ENCODE peak calls at places on chromosomes 7 and 10, in ten cellular contexts. H is ascending aorta, K is neural progenitor cell, T is K562, F is uterus, O is cardiac muscle cell, N is Karpas-422, C is gastrocnemius medialis, S is aorta, V is hepatocyte. Y is an unnamed sample.

GRCh38 chr10:16987129-16987670 is 142.4 kb downstream of the CUBN start:
- DNase-seq in H (no peak), K (no peak), T (no peak), F (no peak), O (peak; percentile 79), N (no peak), C (no peak), S (no peak), V (no peak), Y (no peak)

GRCh38 chr7:146175716-146176115 is 59.1 kb downstream of the CNTNAP2 start:
- DNase-seq in H (no peak), K (no peak), T (no peak), F (no peak), O (peak; percentile 23), N (no peak), C (no peak), S (no peak), V (no peak), Y (no peak)

GRCh38 chr10:88437411-88437810 is 145.7 kb downstream of the RNLS start:
- DNase-seq in H (no peak), K (no peak), T (no peak), F (no peak), O (peak; percentile 40), N (no peak), C (no peak), S (no peak), V (no peak), Y (no peak)

GRCh38 chr10:83012866-83013265 is 1126.4 kb upstream of the GHITM start:
- DNase-seq in H (no peak), K (no peak), T (no peak), F (no peak), O (peak; percentile 4), N (no peak), C (no peak), S (no peak), V (peak; percentile 43), Y (no peak)

GRCh38 chr7:22732556-22733126 is 5.6 kb downstream of the IL6 start:
- DNase-seq in H (no peak), K (no peak), T (no peak), F (no peak), O (peak; percentile 52), N (no peak), C (no peak), S (no peak), V (no peak), Y (no peak)

GRCh38 chr7:36238138-36238537 is 85.1 kb downstream of the EEPD1 start:
- DNase-seq in H (no peak), K (no peak), T (no peak), F (no peak), O (no peak), N (no peak), C (no peak), S (no peak), V (no peak), Y (no peak)

GRCh38 chr10:29712108-29712507 is 77.3 kb upstream of the SVIL start:
- DNase-seq in H (no peak), K (peak; percentile 36), T (no peak), F (no peak), O (no peak), N (peak; percentile 71), C (peak; percentile 53), S (no peak), V (no peak), Y (no peak)

GRCh38 chr7:17598846-17599245 is 300.4 kb downstream of the AHR start:
- DNase-seq in H (no peak), K (no peak), T (no peak), F (no peak), O (no peak), N (no peak), C (no peak), S (no peak), V (no peak), Y (no peak)

GRCh38 chr7:92836489-92837213 is at the start of gene CDK6:
- DNase-seq in H (no peak), K (peak; percentile 72), T (peak; percentile 91), F (peak; percentile 41), O (peak; percentile 70), N (peak; percentile 82), C (no peak), S (peak; percentile 85), V (peak; percentile 85), Y (peak; percentile 74)

GRCh38 chr7:155809947-155810606 is 2.2 kb downstream of the SHH start:
- DNase-seq in H (no peak), K (peak; percentile 50), T (no peak), F (no peak), O (no peak), N (no peak), C (no peak), S (no peak), V (no peak), Y (peak; percentile 46)

GRCh38 chr10:79416578-79417255 is 28.7 kb downstream of the ZCCHC24 start:
- DNase-seq in H (no peak), K (no peak), T (no peak), F (no peak), O (no peak), N (no peak), C (no peak), S (peak; percentile 32), V (no peak), Y (peak; percentile 24)

GRCh38 chr7:132437730-132438129 is 138.5 kb downstream of the PLXNA4 start:
- DNase-seq in H (no peak), K (no peak), T (no peak), F (no peak), O (no peak), N (no peak), C (no peak), S (no peak), V (no peak), Y (no peak)

GRCh38 chr10:17138450-17139062 is 8.9 kb upstream of the CUBN start:
- DNase-seq in H (no peak), K (no peak), T (no peak), F (no peak), O (no peak), N (no peak), C (no peak), S (no peak), V (no peak), Y (no peak)

GRCh38 chr7:92602352-92603088 is 12.3 kb upstream of the FAM133B start:
- DNase-seq in H (no peak), K (no peak), T (no peak), F (no peak), O (peak; percentile 58), N (no peak), C (no peak), S (no peak), V (no peak), Y (no peak)

GRCh38 chr10:111273635-111274034 is 196.8 kb downstream of the ADRA2A start:
- DNase-seq in H (no peak), K (no peak), T (no peak), F (no peak), O (no peak), N (no peak), C (no peak), S (no peak), V (no peak), Y (no peak)
- H3K27ac ChIP-seq in H (no peak overlapping the region), K (no peak overlapping the region), T (no peak overlapping the region), F (no peak overlapping the region), O (no peak overlapping the region), N (no peak overlapping the region), C (no peak overlapping the region), S (no peak overlapping the region), V (no peak overlapping the region), Y (no peak overlapping the region)

GRCh38 chr7:79452032-79452494 is 1.4 kb downstream of the MAGI2 start:
- DNase-seq in H (peak; percentile 64), K (peak; percentile 82), T (no peak), F (peak; percentile 81), O (peak; percentile 94), N (no peak), C (peak; percentile 66), S (peak; percentile 95), V (peak; percentile 93), Y (peak; percentile 85)
- H3K4me3 ChIP-seq in H (peak overlapping the region; percentile 90), K (peak overlapping the region; percentile 60), T (no peak overlapping the region), F (peak overlapping the region; percentile 83), O (peak overlapping the region; percentile 63), N (no peak overlapping the region), C (peak overlapping the region; percentile 85), S (peak overlapping the region; percentile 46), V (peak overlapping the region; percentile 69), Y (peak overlapping the region; percentile 72)

DNA sequence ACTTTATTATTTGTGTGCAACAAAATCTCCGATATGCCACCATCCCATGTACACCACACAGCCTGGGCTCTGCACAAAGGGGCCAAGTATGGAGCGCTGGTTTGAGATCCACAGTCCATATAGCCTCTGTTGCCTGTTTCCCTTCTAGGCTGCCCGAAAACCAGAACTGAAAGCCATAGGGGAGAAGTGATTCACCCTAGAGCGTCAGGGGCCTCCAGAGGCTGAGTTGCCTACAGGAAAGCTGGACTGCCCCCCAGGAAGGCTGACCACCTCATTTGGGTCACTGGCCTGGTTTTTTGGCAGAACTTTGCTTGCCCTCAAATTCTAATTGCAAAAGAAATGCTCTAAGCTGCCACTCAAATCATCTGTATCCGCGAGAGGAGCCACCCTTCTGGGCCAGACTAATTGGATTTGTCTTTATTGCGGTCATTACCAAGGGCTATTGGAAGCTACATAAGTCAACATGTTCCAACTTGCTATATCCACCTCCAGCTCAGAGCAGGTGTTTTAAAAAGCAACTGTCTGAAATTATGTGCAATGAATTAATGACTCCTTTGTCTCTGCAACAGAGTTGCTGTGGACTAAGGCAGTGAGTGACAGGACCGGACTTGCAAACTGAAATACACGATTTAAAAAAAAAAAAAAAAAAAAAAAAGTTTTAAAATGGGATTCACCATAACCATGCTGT is 28.3 kb upstream of the FRMD4A start:
- DNase-seq in H (no peak), K (no peak), T (no peak), F (no peak), O (no peak), N (peak; percentile 21), C (no peak), S (no peak), V (no peak), Y (no peak)
- H3K27ac ChIP-seq in H (no peak overlapping the region), K (no peak overlapping the region), T (no peak overlapping the region), F (no peak overlapping the region), O (no peak overlapping the region), N (no peak overlapping the region), C (no peak overlapping the region), S (no peak overlapping the region), V (no peak overlapping the region), Y (no peak overlapping the region)

GRCh38 chr10:70891636-70892035 is 3.3 kb upstream of the PCBD1 start:
- DNase-seq in H (no peak), K (no peak), T (no peak), F (no peak), O (no peak), N (no peak), C (no peak), S (no peak), V (no peak), Y (no peak)

GRCh38 chr10:70890917-70891431 is 2.6 kb upstream of the PCBD1 start:
- DNase-seq in H (no peak), K (peak; percentile 48), T (peak; percentile 42), F (peak; percentile 53), O (peak; percentile 54), N (no peak), C (peak; percentile 32), S (no peak), V (peak; percentile 74), Y (no peak)

GRCh38 chr10:70886921-70887665 is 1.3 kb downstream of the PCBD1 start:
- DNase-seq in H (no peak), K (peak; percentile 21), T (no peak), F (no peak), O (no peak), N (peak; percentile 39), C (no peak), S (no peak), V (no peak), Y (no peak)

GRCh38 chr10:70887804-70888800 is at the start of gene PCBD1:
- DNase-seq in H (peak; percentile 48), K (peak; percentile 83), T (peak; percentile 87), F (peak; percentile 81), O (peak; percentile 55), N (peak; percentile 93), C (peak; percentile 40), S (peak; percentile 93), V (peak; percentile 91), Y (peak; percentile 85)

GRCh38 chr10:70889291-70889690 is 926 bp upstream of the PCBD1 start:
- DNase-seq in H (no peak), K (no peak), T (no peak), F (no peak), O (no peak), N (no peak), C (no peak), S (no peak), V (no peak), Y (no peak)
- H3K4me3 ChIP-seq in H (no peak overlapping the region), K (peak overlapping the region; percentile 58), T (no peak overlapping the region), F (no peak overlapping the region), O (no peak overlapping the region), N (peak overlapping the region; percentile 72), C (no peak overlapping the region), S (no peak overlapping the region), V (no peak overlapping the region), Y (no peak overlapping the region)

Y was measured in lower lobe of right lung.